ENCODE peak calls at places on chromosome 13, in ten cellular contexts. One of them, this sample, is unnamed. For H3K9me3, the result is how much of the 10 kb centered on the place peaks cover.

GRCh38 chr13:111854403-111854802 is 212.5 kb upstream of the SOX1 start:
- DNase-seq in aorta: no peak
- DNase-seq in Karpas-422: no peak
- DNase-seq in left lung: no peak
- DNase-seq in lung: no peak
- DNase-seq in esophagus squamous epithelium: no peak
- DNase-seq in heart right ventricle: no peak
- DNase-seq in neural progenitor cell: no peak
- DNase-seq in fibroblast of lung: no peak
- DNase-seq in esophagus muscularis mucosa: peak
- DNase-seq in this sample: no peak

GRCh38 chr13:75038315-75038881 is 443.6 kb downstream of the TBC1D4 start:
- DNase-seq in esophagus muscularis mucosa: no peak
- DNase-seq in left lung: no peak
- DNase-seq in heart right ventricle: no peak
- DNase-seq in fibroblast of lung: no peak
- DNase-seq in neural progenitor cell: no peak
- DNase-seq in lung: no peak
- DNase-seq in aorta: no peak
- DNase-seq in esophagus squamous epithelium: no peak
- DNase-seq in Karpas-422: no peak
- DNase-seq in this sample: no peak

GRCh38 chr13:66992683-66993082 is 237.5 kb downstream of the PCDH9 start:
- DNase-seq in left lung: no peak
- DNase-seq in Karpas-422: no peak
- DNase-seq in esophagus muscularis mucosa: no peak
- DNase-seq in neural progenitor cell: no peak
- DNase-seq in aorta: no peak
- DNase-seq in lung: no peak
- DNase-seq in heart right ventricle: no peak
- DNase-seq in fibroblast of lung: peak
- DNase-seq in esophagus squamous epithelium: no peak
- DNase-seq in this sample: no peak

GRCh38 chr13:22812793-22813192 is 368.0 kb upstream of the SGCG start:
- DNase-seq in lung: peak
- DNase-seq in Karpas-422: no peak
- DNase-seq in aorta: no peak
- DNase-seq in neural progenitor cell: no peak
- DNase-seq in esophagus muscularis mucosa: no peak
- DNase-seq in fibroblast of lung: no peak
- DNase-seq in esophagus squamous epithelium: no peak
- DNase-seq in left lung: no peak
- DNase-seq in heart right ventricle: no peak
- DNase-seq in this sample: no peak

GRCh38 chr13:107461751-107462150 is 753.6 kb downstream of the LIG4 start:
- DNase-seq in heart right ventricle: no peak
- DNase-seq in esophagus muscularis mucosa: no peak
- DNase-seq in Karpas-422: no peak
- DNase-seq in fibroblast of lung: peak
- DNase-seq in left lung: no peak
- DNase-seq in aorta: no peak
- DNase-seq in neural progenitor cell: no peak
- DNase-seq in lung: no peak
- DNase-seq in esophagus squamous epithelium: no peak
- DNase-seq in this sample: no peak

GRCh38 chr13:95404141-95404882 is 103.1 kb upstream of the ABCC4 start:
- DNase-seq in left lung: peak
- DNase-seq in aorta: peak
- DNase-seq in fibroblast of lung: peak
- DNase-seq in neural progenitor cell: peak
- DNase-seq in esophagus squamous epithelium: peak
- DNase-seq in esophagus muscularis mucosa: no peak
- DNase-seq in Karpas-422: peak
- DNase-seq in lung: peak
- DNase-seq in heart right ventricle: peak
- DNase-seq in this sample: peak

GRCh38 chr13:91045351-91046034 is 302.0 kb upstream of the MIR17HG start:
- DNase-seq in fibroblast of lung: peak
- DNase-seq in Karpas-422: peak
- DNase-seq in esophagus squamous epithelium: no peak
- DNase-seq in aorta: no peak
- DNase-seq in lung: no peak
- DNase-seq in neural progenitor cell: peak
- DNase-seq in esophagus muscularis mucosa: no peak
- DNase-seq in left lung: no peak
- DNase-seq in heart right ventricle: no peak
- DNase-seq in this sample: no peak

GRCh38 chr13:108269601-108270328 is at the start of gene TNFSF13B:
- DNase-seq in Karpas-422: peak
- DNase-seq in fibroblast of lung: peak
- DNase-seq in neural progenitor cell: peak
- DNase-seq in esophagus squamous epithelium: no peak
- DNase-seq in lung: no peak
- DNase-seq in heart right ventricle: peak
- DNase-seq in esophagus muscularis mucosa: no peak
- DNase-seq in left lung: peak
- DNase-seq in aorta: peak
- DNase-seq in this sample: peak

GRCh38 chr13:37617162-37617561 is 18.6 kb upstream of the POSTN start:
- DNase-seq in heart right ventricle: no peak
- DNase-seq in left lung: no peak
- DNase-seq in neural progenitor cell: no peak
- DNase-seq in aorta: no peak
- DNase-seq in fibroblast of lung: peak
- DNase-seq in lung: no peak
- DNase-seq in esophagus muscularis mucosa: no peak
- DNase-seq in Karpas-422: no peak
- DNase-seq in esophagus squamous epithelium: no peak
- DNase-seq in this sample: no peak

GRCh38 chr13:67227131-67227983 is 2.8 kb downstream of the PCDH9 start:
- DNase-seq in heart right ventricle: no peak
- DNase-seq in esophagus muscularis mucosa: no peak
- DNase-seq in fibroblast of lung: no peak
- DNase-seq in left lung: no peak
- DNase-seq in aorta: peak
- DNase-seq in neural progenitor cell: no peak
- DNase-seq in Karpas-422: no peak
- DNase-seq in esophagus squamous epithelium: no peak
- DNase-seq in lung: no peak
- DNase-seq in this sample: no peak

GRCh38 chr13:98541701-98542203 is 35.2 kb downstream of the STK24 start:
- DNase-seq in neural progenitor cell: no peak
- DNase-seq in aorta: no peak
- DNase-seq in Karpas-422: no peak
- DNase-seq in fibroblast of lung: no peak
- DNase-seq in esophagus squamous epithelium: no peak
- DNase-seq in heart right ventricle: no peak
- DNase-seq in esophagus muscularis mucosa: no peak
- DNase-seq in lung: no peak
- DNase-seq in left lung: no peak
- DNase-seq in this sample: no peak

GRCh38 chr13:87130401-87130800 is 540.8 kb upstream of the SLITRK5 start:
- DNase-seq in left lung: no peak
- DNase-seq in esophagus squamous epithelium: no peak
- DNase-seq in fibroblast of lung: no peak
- DNase-seq in heart right ventricle: no peak
- DNase-seq in esophagus muscularis mucosa: no peak
- DNase-seq in neural progenitor cell: no peak
- DNase-seq in aorta: no peak
- DNase-seq in lung: no peak
- DNase-seq in Karpas-422: no peak
- DNase-seq in this sample: no peak
- H3K9me3 ChIP-seq in left lung: under half
- H3K9me3 ChIP-seq in esophagus squamous epithelium: under half
- H3K9me3 ChIP-seq in fibroblast of lung: under half
- H3K9me3 ChIP-seq in heart right ventricle: under half
- H3K9me3 ChIP-seq in esophagus muscularis mucosa: under half
- H3K9me3 ChIP-seq in neural progenitor cell: under half
- H3K9me3 ChIP-seq in aorta: under half
- H3K9me3 ChIP-seq in lung: under half
- H3K9me3 ChIP-seq in Karpas-422: under half
- H3K9me3 ChIP-seq in this sample: under half

GRCh38 chr13:18961383-18962117 is 220.1 kb downstream of the TUBA3C start:
- DNase-seq in left lung: no peak
- DNase-seq in esophagus squamous epithelium: no peak
- DNase-seq in Karpas-422: no peak
- DNase-seq in neural progenitor cell: no peak
- DNase-seq in heart right ventricle: no peak
- DNase-seq in lung: no peak
- DNase-seq in esophagus muscularis mucosa: no peak
- DNase-seq in aorta: no peak
- DNase-seq in fibroblast of lung: no peak
- DNase-seq in this sample: no peak

GRCh38 chr13:18962168-18962734 is 219.4 kb downstream of the TUBA3C start:
- DNase-seq in fibroblast of lung: no peak
- DNase-seq in esophagus muscularis mucosa: no peak
- DNase-seq in esophagus squamous epithelium: no peak
- DNase-seq in aorta: no peak
- DNase-seq in neural progenitor cell: no peak
- DNase-seq in left lung: no peak
- DNase-seq in Karpas-422: no peak
- DNase-seq in heart right ventricle: no peak
- DNase-seq in lung: no peak
- DNase-seq in this sample: no peak

GRCh38 chr13:18959229-18959628 is 222.4 kb downstream of the TUBA3C start:
- DNase-seq in neural progenitor cell: no peak
- DNase-seq in lung: no peak
- DNase-seq in esophagus squamous epithelium: no peak
- DNase-seq in left lung: no peak
- DNase-seq in fibroblast of lung: no peak
- DNase-seq in Karpas-422: no peak
- DNase-seq in aorta: no peak
- DNase-seq in heart right ventricle: no peak
- DNase-seq in esophagus muscularis mucosa: no peak
- DNase-seq in this sample: no peak

GRCh38 chr13:18959996-18960395 is 221.6 kb downstream of the TUBA3C start:
- DNase-seq in heart right ventricle: no peak
- DNase-seq in fibroblast of lung: no peak
- DNase-seq in neural progenitor cell: no peak
- DNase-seq in lung: no peak
- DNase-seq in esophagus muscularis mucosa: no peak
- DNase-seq in left lung: no peak
- DNase-seq in Karpas-422: no peak
- DNase-seq in esophagus squamous epithelium: no peak
- DNase-seq in aorta: no peak
- DNase-seq in this sample: no peak

DNA sequence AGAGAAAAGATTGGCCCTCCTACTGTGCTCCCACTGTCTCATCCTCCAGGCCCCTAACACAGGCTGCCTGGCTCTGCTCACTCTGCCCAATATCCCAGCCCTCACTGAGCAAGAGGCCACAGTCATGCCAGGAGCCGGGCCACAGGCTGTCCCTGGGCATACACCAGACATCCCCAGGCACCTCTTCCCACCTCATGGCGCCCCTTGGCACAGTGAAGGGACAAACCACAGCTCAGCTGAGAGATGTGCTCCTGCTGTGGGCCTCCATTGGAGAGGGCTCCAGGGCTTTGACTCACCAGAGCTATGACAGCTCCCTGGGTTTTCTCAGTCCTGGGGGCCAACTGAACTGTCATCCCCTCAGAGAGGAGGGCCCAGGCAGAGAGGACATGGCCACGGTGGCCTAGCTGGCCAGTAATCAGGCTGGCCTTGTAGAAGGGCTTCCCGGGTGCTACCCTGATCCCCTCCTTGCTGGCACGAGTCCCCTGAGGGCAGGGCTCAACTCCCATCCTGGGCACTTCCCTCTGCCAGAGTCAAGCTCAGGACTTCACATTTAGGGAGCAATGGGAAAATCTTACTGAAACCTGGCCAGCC is 220.9 kb downstream of the TUBA3C start:
- DNase-seq in left lung: no peak
- DNase-seq in neural progenitor cell: no peak
- DNase-seq in Karpas-422: no peak
- DNase-seq in aorta: no peak
- DNase-seq in esophagus muscularis mucosa: no peak
- DNase-seq in esophagus squamous epithelium: no peak
- DNase-seq in fibroblast of lung: no peak
- DNase-seq in lung: no peak
- DNase-seq in heart right ventricle: no peak
- DNase-seq in this sample: no peak
- H3K9me3 ChIP-seq in left lung: under half
- H3K9me3 ChIP-seq in neural progenitor cell: under half
- H3K9me3 ChIP-seq in Karpas-422: under half
- H3K9me3 ChIP-seq in aorta: under half
- H3K9me3 ChIP-seq in esophagus muscularis mucosa: under half
- H3K9me3 ChIP-seq in esophagus squamous epithelium: half or more
- H3K9me3 ChIP-seq in fibroblast of lung: under half
- H3K9me3 ChIP-seq in lung: under half
- H3K9me3 ChIP-seq in heart right ventricle: under half
- H3K9me3 ChIP-seq in this sample: under half

DNA sequence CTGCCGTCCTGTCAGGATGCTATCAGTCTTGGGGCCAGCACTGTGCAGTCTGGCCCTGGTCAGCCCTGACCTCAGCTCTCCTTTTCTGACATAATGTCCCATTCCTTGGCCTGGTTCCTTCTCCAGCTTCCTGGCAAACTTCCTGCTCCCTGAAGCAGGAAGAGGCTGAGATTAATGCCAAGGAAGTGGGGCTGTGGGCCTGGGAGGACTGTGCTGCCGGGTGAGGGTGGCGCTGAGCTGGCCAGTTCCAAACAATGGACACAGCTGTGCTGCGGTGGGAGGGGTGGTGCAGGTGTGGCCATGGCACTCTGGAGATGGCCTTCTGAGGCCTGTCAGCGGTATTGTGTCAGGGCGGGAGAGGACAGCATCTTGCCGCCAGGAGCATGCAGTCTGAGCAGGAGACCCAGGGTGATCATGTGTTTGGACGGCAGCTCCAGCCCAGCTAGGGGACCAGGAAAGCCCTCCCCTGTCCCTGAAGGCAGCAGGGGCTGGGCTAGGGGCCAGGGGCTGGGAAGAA is 30.9 kb downstream of the TUBA3C start:
- DNase-seq in lung: no peak
- DNase-seq in aorta: no peak
- DNase-seq in left lung: no peak
- DNase-seq in Karpas-422: no peak
- DNase-seq in heart right ventricle: peak
- DNase-seq in fibroblast of lung: no peak
- DNase-seq in neural progenitor cell: no peak
- DNase-seq in esophagus muscularis mucosa: no peak
- DNase-seq in esophagus squamous epithelium: no peak
- DNase-seq in this sample: no peak
- H3K9me3 ChIP-seq in lung: under half
- H3K9me3 ChIP-seq in aorta: under half
- H3K9me3 ChIP-seq in left lung: under half
- H3K9me3 ChIP-seq in Karpas-422: under half
- H3K9me3 ChIP-seq in heart right ventricle: under half
- H3K9me3 ChIP-seq in fibroblast of lung: under half
- H3K9me3 ChIP-seq in neural progenitor cell: under half
- H3K9me3 ChIP-seq in esophagus muscularis mucosa: under half
- H3K9me3 ChIP-seq in esophagus squamous epithelium: half or more
- H3K9me3 ChIP-seq in this sample: under half

DNA sequence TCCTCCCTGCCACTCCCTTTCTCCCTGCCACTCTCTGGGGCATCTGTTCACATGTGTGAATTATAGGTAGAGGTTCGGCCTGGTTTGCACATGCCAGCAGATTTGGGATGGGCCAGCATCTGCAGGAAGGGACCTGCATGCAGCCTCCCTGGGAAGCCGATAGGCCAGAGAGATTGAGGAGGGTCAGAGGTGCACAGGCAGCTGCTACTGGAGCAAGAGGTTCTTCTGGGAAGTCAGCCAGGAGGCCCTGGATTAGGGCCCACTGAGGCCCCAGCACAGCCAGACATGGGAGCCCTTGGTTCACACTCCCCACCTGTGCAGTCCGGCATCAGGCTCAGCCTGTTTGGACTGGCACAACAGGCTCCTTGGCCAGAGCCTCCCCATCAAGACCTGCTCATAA is 12.1 kb downstream of the TUBA3C start:
- DNase-seq in aorta: peak
- DNase-seq in left lung: no peak
- DNase-seq in esophagus squamous epithelium: no peak
- DNase-seq in neural progenitor cell: no peak
- DNase-seq in lung: no peak
- DNase-seq in heart right ventricle: no peak
- DNase-seq in fibroblast of lung: no peak
- DNase-seq in Karpas-422: no peak
- DNase-seq in esophagus muscularis mucosa: no peak
- DNase-seq in this sample: no peak
- H3K9me3 ChIP-seq in aorta: under half
- H3K9me3 ChIP-seq in left lung: under half
- H3K9me3 ChIP-seq in esophagus squamous epithelium: under half
- H3K9me3 ChIP-seq in neural progenitor cell: under half
- H3K9me3 ChIP-seq in lung: under half
- H3K9me3 ChIP-seq in heart right ventricle: under half
- H3K9me3 ChIP-seq in fibroblast of lung: under half
- H3K9me3 ChIP-seq in Karpas-422: under half
- H3K9me3 ChIP-seq in esophagus muscularis mucosa: under half
- H3K9me3 ChIP-seq in this sample: under half

This sample was measured in T-helper 17 cell.